ENCODE peak calls at places on chromosomes 13 and 19, in seven cellular contexts. P is stomach, M is upper lobe of left lung, D is GM12892, E is prostate gland, Z is transverse colon, W is K562. X is an unnamed sample.

GRCh38 chr13:107881362-107881761 is 334.0 kb downstream of the LIG4 start:
- DNase-seq in P (no peak), M (no peak), D (no peak), E (no peak), Z (no peak), W (no peak), X (no peak)

GRCh38 chr19:20470345-20471119 is 95.0 kb downstream of the ZNF737 start:
- DNase-seq in P (peak; percentile 32), M (no peak), D (no peak), E (no peak), Z (no peak), W (no peak), X (no peak)

GRCh38 chr19:4904481-4904880 is 1.8 kb upstream of the ARRDC5 start:
- DNase-seq in P (no peak), M (no peak), D (no peak), E (no peak), Z (peak; percentile 33), W (no peak), X (no peak)

GRCh38 chr13:45092668-45093067 is 27.6 kb upstream of the GTF2F2 start:
- DNase-seq in P (no peak), M (no peak), D (no peak), E (no peak), Z (no peak), W (no peak), X (no peak)

GRCh38 chr13:44809152-44809551 is 180.1 kb downstream of the NUFIP1 start:
- DNase-seq in P (no peak), M (no peak), D (no peak), E (no peak), Z (no peak), W (no peak), X (no peak)

GRCh38 chr19:36113895-36114762 is 546 bp downstream of the POLR2I start:
- DNase-seq in P (peak; percentile 40), M (no peak), D (no peak), E (peak; percentile 13), Z (peak; percentile 32), W (peak; percentile 53), X (no peak)

GRCh38 chr19:18294467-18294864 is 13.0 kb upstream of the JUND start:
- DNase-seq in P (peak; percentile 66), M (no peak), D (no peak), E (peak; percentile 41), Z (peak; percentile 69), W (peak; percentile 15), X (no peak)

GRCh38 chr13:52751196-52751595 is 11.6 kb upstream of the CNMD start:
- DNase-seq in P (no peak), M (no peak), D (no peak), E (no peak), Z (no peak), W (no peak), X (no peak)

GRCh38 chr13:52459668-52460067 is 4.4 kb downstream of the CKAP2 start:
- DNase-seq in P (no peak), M (no peak), D (no peak), E (no peak), Z (no peak), W (no peak), X (no peak)

GRCh38 chr13:29535663-29536655 is 59.5 kb downstream of the SLC7A1 start:
- DNase-seq in P (no peak), M (no peak), D (no peak), E (no peak), Z (no peak), W (no peak), X (no peak)

GRCh38 chr13:93875527-93875926 is 604.0 kb downstream of the DCT start:
- DNase-seq in P (no peak), M (no peak), D (no peak), E (no peak), Z (no peak), W (no peak), X (no peak)

GRCh38 chr19:29714371-29714952 is 599 bp downstream of the C19orf12 start:
- DNase-seq in P (no peak), M (no peak), D (no peak), E (no peak), Z (no peak), W (peak; percentile 64), X (no peak)

GRCh38 chr13:35926859-35927530 is 204.2 kb downstream of the DCLK1 start:
- DNase-seq in P (no peak), M (no peak), D (no peak), E (no peak), Z (no peak), W (no peak), X (no peak)

GRCh38 chr19:50835785-50836542 is 2.6 kb upstream of the KLK15 start:
- DNase-seq in P (peak; percentile 78), M (peak; percentile 97), D (peak; percentile 93), E (peak; percentile 83), Z (peak; percentile 89), W (peak; percentile 96), X (no peak)
- TF ChIP-seq POLR2AphosphoS5 in P (no peak), M (no peak), D (peak; percentile 68), E (peak; percentile 59), Z (peak; percentile 85), W (no peak), X (peak; percentile 42)

GRCh38 chr19:47510516-47511127 is 4.2 kb downstream of the NAPA start:
- DNase-seq in P (no peak), M (no peak), D (no peak), E (no peak), Z (no peak), W (no peak), X (no peak)

GRCh38 chr19:47512183-47512947 is 2.5 kb downstream of the NAPA start:
- DNase-seq in P (peak; percentile 83), M (no peak), D (no peak), E (peak; percentile 85), Z (peak; percentile 77), W (no peak), X (no peak)

GRCh38 chr19:47512948-47513319 is 1.9 kb downstream of the NAPA start:
- DNase-seq in P (no peak), M (no peak), D (no peak), E (no peak), Z (no peak), W (no peak), X (no peak)

GRCh38 chr19:47511128-47511517 is 3.7 kb downstream of the NAPA start:
- DNase-seq in P (peak; percentile 65), M (no peak), D (no peak), E (no peak), Z (no peak), W (no peak), X (no peak)

DNA sequence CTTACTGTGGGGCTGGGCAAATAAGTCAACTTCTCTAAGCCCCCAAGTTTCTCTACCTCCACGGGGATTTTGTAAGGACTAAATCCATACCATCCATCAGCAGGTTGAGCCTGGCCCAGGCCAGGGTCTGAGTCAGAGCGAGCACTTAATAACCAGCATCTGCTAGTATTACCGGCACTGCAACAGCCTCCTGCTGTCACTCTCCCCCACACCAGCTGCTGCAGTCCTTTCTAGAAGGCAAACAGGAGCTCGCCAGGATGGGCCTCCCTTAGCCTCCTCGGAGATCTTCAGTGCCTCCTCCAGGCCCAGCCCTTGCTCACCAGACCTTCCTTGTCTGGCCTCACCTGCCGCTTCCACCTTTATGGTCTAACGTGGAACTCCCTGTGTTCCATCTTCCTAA is 3.2 kb downstream of the NAPA start:
- DNase-seq in P (no peak), M (no peak), D (no peak), E (no peak), Z (no peak), W (no peak), X (no peak)
- TF ChIP-seq POLR2AphosphoS5 in P (no peak), M (no peak), D (no peak), E (no peak), Z (no peak), W (no peak), X (no peak)

GRCh38 chr13:83879431-83880171 is 2.7 kb downstream of the SLITRK1 start:
- DNase-seq in P (no peak), M (no peak), D (no peak), E (no peak), Z (no peak), W (no peak), X (no peak)

GRCh38 chr13:83880275-83881027 is 1.8 kb downstream of the SLITRK1 start:
- DNase-seq in P (no peak), M (no peak), D (no peak), E (no peak), Z (no peak), W (no peak), X (no peak)

GRCh38 chr13:83882626-83882959 is 319 bp upstream of the SLITRK1 start:
- DNase-seq in P (no peak), M (no peak), D (no peak), E (no peak), Z (no peak), W (no peak), X (no peak)

GRCh38 chr13:83881917-83882625 is at the start of gene SLITRK1:
- DNase-seq in P (no peak), M (peak; percentile 39), D (no peak), E (no peak), Z (no peak), W (no peak), X (no peak)

DNA sequence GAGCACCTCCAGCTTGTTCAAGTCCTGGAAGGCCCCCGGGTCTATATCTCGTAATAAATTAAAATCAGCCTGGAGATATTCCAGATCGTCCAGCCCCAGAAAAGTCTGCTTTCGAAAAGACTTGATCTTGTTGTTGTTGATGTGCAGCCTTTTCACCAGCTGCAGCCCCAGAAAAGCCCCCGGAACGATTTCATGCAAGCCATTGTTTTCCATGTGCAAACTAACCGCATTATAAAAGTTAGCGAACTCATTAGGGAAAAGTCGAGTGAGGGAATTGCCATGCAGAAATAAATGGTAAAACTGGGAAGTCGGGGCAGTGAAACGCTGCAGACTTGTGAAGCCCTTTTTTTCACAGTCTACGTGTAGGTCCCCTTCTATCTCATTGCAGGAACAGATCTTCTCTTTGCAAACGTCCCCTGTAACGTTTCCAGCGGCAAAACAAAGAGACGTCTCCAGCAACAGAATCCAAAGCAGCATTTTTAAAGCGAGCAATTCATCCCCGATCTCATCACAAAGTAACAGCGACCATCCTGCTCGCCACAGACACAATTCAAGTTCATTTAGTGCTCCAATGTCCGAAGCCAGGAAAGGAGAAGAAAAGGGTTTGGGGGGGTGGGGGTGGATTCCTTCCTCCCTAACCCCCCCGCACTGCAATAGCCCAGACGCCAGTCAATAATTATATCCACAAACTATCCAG is 1.1 kb downstream of the SLITRK1 start:
- DNase-seq in P (no peak), M (no peak), D (no peak), E (no peak), Z (no peak), W (no peak), X (no peak)
- TF ChIP-seq POLR2AphosphoS5 in P (no peak), M (no peak), D (no peak), E (no peak), Z (no peak), W (no peak), X (no peak)

GRCh38 chr19:38700933-38701454 is 43.3 kb downstream of the CAPN12 start:
- DNase-seq in P (no peak), M (no peak), D (no peak), E (no peak), Z (no peak), W (no peak), X (no peak)

GRCh38 chr19:38703509-38703908 is 40.8 kb downstream of the CAPN12 start:
- DNase-seq in P (no peak), M (no peak), D (no peak), E (no peak), Z (no peak), W (no peak), X (no peak)

GRCh38 chr19:38701455-38702063 is 42.7 kb downstream of the CAPN12 start:
- DNase-seq in P (no peak), M (no peak), D (no peak), E (no peak), Z (peak; percentile 61), W (no peak), X (no peak)

GRCh38 chr19:38700350-38700932 is 43.8 kb downstream of the CAPN12 start:
- DNase-seq in P (no peak), M (no peak), D (no peak), E (no peak), Z (no peak), W (no peak), X (no peak)

GRCh38 chr19:38702278-38702677 is 42.0 kb downstream of the CAPN12 start:
- DNase-seq in P (no peak), M (no peak), D (no peak), E (no peak), Z (no peak), W (no peak), X (no peak)
- TF ChIP-seq POLR2AphosphoS5 in P (no peak), M (no peak), D (no peak), E (no peak), Z (no peak), W (no peak), X (peak; percentile 39)

X was measured in esophagus muscularis mucosa.